ENCODE peak calls at places on chromosomes 1 and 21, in ten cellular contexts. One of them, this sample, is unnamed.

GRCh38 chr1:180026556-180026955 is 71.9 kb downstream of the CEP350 start:
- DNase-seq in putamen: no peak
- DNase-seq in CD4-positive, alpha-beta T cell: no peak
- DNase-seq in heart left ventricle: no peak
- DNase-seq in ovary: no peak
- DNase-seq in stimulated activated naive B cell treated with anti-CD40 and anti-IgM and Interleukin-4, amounts not matched to agents 10 μg/mL and 1 μg/mL and 100 μg/mL, for 72 hours: no peak
- DNase-seq in NCI-H1105 treated with DMSO at 0.1 percent for 48 hours: no peak
- DNase-seq in CD8-positive, alpha-beta memory T cell: no peak
- DNase-seq in anterior cingulate cortex: no peak
- DNase-seq in PC-9: no peak
- DNase-seq in this sample: no peak

GRCh38 chr1:30930631-30931173 is 22.1 kb upstream of the SDC3 start:
- DNase-seq in heart left ventricle: no peak
- DNase-seq in anterior cingulate cortex: no peak
- DNase-seq in putamen: no peak
- DNase-seq in ovary: no peak
- DNase-seq in CD8-positive, alpha-beta memory T cell: no peak
- DNase-seq in CD4-positive, alpha-beta T cell: no peak
- DNase-seq in stimulated activated naive B cell treated with anti-CD40 and anti-IgM and Interleukin-4, amounts not matched to agents 10 μg/mL and 1 μg/mL and 100 μg/mL, for 72 hours: no peak
- DNase-seq in NCI-H1105 treated with DMSO at 0.1 percent for 48 hours: no peak
- DNase-seq in PC-9: no peak
- DNase-seq in this sample: no peak

GRCh38 chr21:32309906-32310460 is 11.3 kb downstream of the MRAP start:
- DNase-seq in putamen: no peak
- DNase-seq in heart left ventricle: no peak
- DNase-seq in anterior cingulate cortex: no peak
- DNase-seq in CD8-positive, alpha-beta memory T cell: no peak
- DNase-seq in PC-9: no peak
- DNase-seq in stimulated activated naive B cell treated with anti-CD40 and anti-IgM and Interleukin-4, amounts not matched to agents 10 μg/mL and 1 μg/mL and 100 μg/mL, for 72 hours: no peak
- DNase-seq in ovary: no peak
- DNase-seq in CD4-positive, alpha-beta T cell: no peak
- DNase-seq in NCI-H1105 treated with DMSO at 0.1 percent for 48 hours: no peak
- DNase-seq in this sample: no peak

GRCh38 chr1:94092210-94092613 is 28.7 kb downstream of the ABCA4 start:
- DNase-seq in ovary: no peak
- DNase-seq in heart left ventricle: peak; percentile 42
- DNase-seq in anterior cingulate cortex: no peak
- DNase-seq in CD8-positive, alpha-beta memory T cell: peak; percentile 26
- DNase-seq in stimulated activated naive B cell treated with anti-CD40 and anti-IgM and Interleukin-4, amounts not matched to agents 10 μg/mL and 1 μg/mL and 100 μg/mL, for 72 hours: no peak
- DNase-seq in CD4-positive, alpha-beta T cell: no peak
- DNase-seq in NCI-H1105 treated with DMSO at 0.1 percent for 48 hours: no peak
- DNase-seq in PC-9: no peak
- DNase-seq in putamen: peak; percentile 31
- DNase-seq in this sample: peak; percentile 13

GRCh38 chr1:207935166-207935583 is 24.2 kb upstream of the CD34 start:
- DNase-seq in anterior cingulate cortex: no peak
- DNase-seq in putamen: no peak
- DNase-seq in NCI-H1105 treated with DMSO at 0.1 percent for 48 hours: no peak
- DNase-seq in CD8-positive, alpha-beta memory T cell: no peak
- DNase-seq in stimulated activated naive B cell treated with anti-CD40 and anti-IgM and Interleukin-4, amounts not matched to agents 10 μg/mL and 1 μg/mL and 100 μg/mL, for 72 hours: peak; percentile 72
- DNase-seq in PC-9: no peak
- DNase-seq in CD4-positive, alpha-beta T cell: no peak
- DNase-seq in heart left ventricle: no peak
- DNase-seq in ovary: no peak
- DNase-seq in this sample: no peak

GRCh38 chr21:42569732-42570301 is 56.2 kb downstream of the SLC37A1 start:
- DNase-seq in anterior cingulate cortex: no peak
- DNase-seq in stimulated activated naive B cell treated with anti-CD40 and anti-IgM and Interleukin-4, amounts not matched to agents 10 μg/mL and 1 μg/mL and 100 μg/mL, for 72 hours: no peak
- DNase-seq in ovary: no peak
- DNase-seq in CD4-positive, alpha-beta T cell: no peak
- DNase-seq in heart left ventricle: peak; percentile 13
- DNase-seq in putamen: no peak
- DNase-seq in PC-9: no peak
- DNase-seq in CD8-positive, alpha-beta memory T cell: no peak
- DNase-seq in NCI-H1105 treated with DMSO at 0.1 percent for 48 hours: no peak
- DNase-seq in this sample: no peak

GRCh38 chr1:115539061-115539460 is 102.7 kb upstream of the VANGL1 start:
- DNase-seq in CD8-positive, alpha-beta memory T cell: no peak
- DNase-seq in stimulated activated naive B cell treated with anti-CD40 and anti-IgM and Interleukin-4, amounts not matched to agents 10 μg/mL and 1 μg/mL and 100 μg/mL, for 72 hours: no peak
- DNase-seq in heart left ventricle: peak; percentile 43
- DNase-seq in PC-9: no peak
- DNase-seq in ovary: no peak
- DNase-seq in putamen: no peak
- DNase-seq in anterior cingulate cortex: no peak
- DNase-seq in NCI-H1105 treated with DMSO at 0.1 percent for 48 hours: no peak
- DNase-seq in CD4-positive, alpha-beta T cell: no peak
- DNase-seq in this sample: no peak

GRCh38 chr1:220908757-220909156 is 29.5 kb downstream of the HLX start:
- DNase-seq in ovary: no peak
- DNase-seq in heart left ventricle: no peak
- DNase-seq in CD8-positive, alpha-beta memory T cell: no peak
- DNase-seq in PC-9: no peak
- DNase-seq in CD4-positive, alpha-beta T cell: no peak
- DNase-seq in NCI-H1105 treated with DMSO at 0.1 percent for 48 hours: peak; percentile 35
- DNase-seq in putamen: no peak
- DNase-seq in anterior cingulate cortex: no peak
- DNase-seq in stimulated activated naive B cell treated with anti-CD40 and anti-IgM and Interleukin-4, amounts not matched to agents 10 μg/mL and 1 μg/mL and 100 μg/mL, for 72 hours: no peak
- DNase-seq in this sample: no peak

GRCh38 chr1:18890704-18891103 is 11.7 kb downstream of the ALDH4A1 start:
- DNase-seq in ovary: no peak
- DNase-seq in PC-9: no peak
- DNase-seq in NCI-H1105 treated with DMSO at 0.1 percent for 48 hours: no peak
- DNase-seq in CD8-positive, alpha-beta memory T cell: no peak
- DNase-seq in CD4-positive, alpha-beta T cell: no peak
- DNase-seq in putamen: no peak
- DNase-seq in anterior cingulate cortex: no peak
- DNase-seq in stimulated activated naive B cell treated with anti-CD40 and anti-IgM and Interleukin-4, amounts not matched to agents 10 μg/mL and 1 μg/mL and 100 μg/mL, for 72 hours: no peak
- DNase-seq in heart left ventricle: no peak
- DNase-seq in this sample: peak; percentile 19

GRCh38 chr1:205430631-205431305 is 8.9 kb upstream of the LEMD1 start:
- DNase-seq in anterior cingulate cortex: peak; percentile 54
- DNase-seq in heart left ventricle: peak; percentile 63
- DNase-seq in NCI-H1105 treated with DMSO at 0.1 percent for 48 hours: peak; percentile 23
- DNase-seq in stimulated activated naive B cell treated with anti-CD40 and anti-IgM and Interleukin-4, amounts not matched to agents 10 μg/mL and 1 μg/mL and 100 μg/mL, for 72 hours: peak; percentile 61
- DNase-seq in PC-9: peak; percentile 48
- DNase-seq in CD8-positive, alpha-beta memory T cell: peak; percentile 57
- DNase-seq in CD4-positive, alpha-beta T cell: peak; percentile 44
- DNase-seq in ovary: peak; percentile 78
- DNase-seq in putamen: peak; percentile 53
- DNase-seq in this sample: peak; percentile 58

GRCh38 chr1:100178092-100178491 is at the start of gene LRRC39:
- DNase-seq in putamen: peak; percentile 12
- DNase-seq in anterior cingulate cortex: no peak
- DNase-seq in stimulated activated naive B cell treated with anti-CD40 and anti-IgM and Interleukin-4, amounts not matched to agents 10 μg/mL and 1 μg/mL and 100 μg/mL, for 72 hours: no peak
- DNase-seq in CD8-positive, alpha-beta memory T cell: no peak
- DNase-seq in heart left ventricle: no peak
- DNase-seq in ovary: no peak
- DNase-seq in PC-9: no peak
- DNase-seq in NCI-H1105 treated with DMSO at 0.1 percent for 48 hours: no peak
- DNase-seq in CD4-positive, alpha-beta T cell: no peak
- DNase-seq in this sample: no peak

GRCh38 chr1:154404984-154405761 is at the start of gene IL6R:
- DNase-seq in CD4-positive, alpha-beta T cell: peak; percentile 70
- DNase-seq in putamen: peak; percentile 52
- DNase-seq in stimulated activated naive B cell treated with anti-CD40 and anti-IgM and Interleukin-4, amounts not matched to agents 10 μg/mL and 1 μg/mL and 100 μg/mL, for 72 hours: peak; percentile 55
- DNase-seq in ovary: peak; percentile 90
- DNase-seq in PC-9: peak; percentile 88
- DNase-seq in heart left ventricle: peak; percentile 96
- DNase-seq in CD8-positive, alpha-beta memory T cell: peak; percentile 71
- DNase-seq in anterior cingulate cortex: peak; percentile 44
- DNase-seq in NCI-H1105 treated with DMSO at 0.1 percent for 48 hours: no peak
- DNase-seq in this sample: peak; percentile 44

GRCh38 chr1:21872445-21873079 is 60.5 kb downstream of the LDLRAD2 start:
- DNase-seq in heart left ventricle: no peak
- DNase-seq in CD4-positive, alpha-beta T cell: no peak
- DNase-seq in ovary: no peak
- DNase-seq in NCI-H1105 treated with DMSO at 0.1 percent for 48 hours: no peak
- DNase-seq in PC-9: peak; percentile 44
- DNase-seq in putamen: no peak
- DNase-seq in CD8-positive, alpha-beta memory T cell: no peak
- DNase-seq in stimulated activated naive B cell treated with anti-CD40 and anti-IgM and Interleukin-4, amounts not matched to agents 10 μg/mL and 1 μg/mL and 100 μg/mL, for 72 hours: no peak
- DNase-seq in anterior cingulate cortex: no peak
- DNase-seq in this sample: no peak

GRCh38 chr1:244347942-244348341 is 103.8 kb downstream of the ADSS2 start:
- DNase-seq in heart left ventricle: no peak
- DNase-seq in CD8-positive, alpha-beta memory T cell: no peak
- DNase-seq in stimulated activated naive B cell treated with anti-CD40 and anti-IgM and Interleukin-4, amounts not matched to agents 10 μg/mL and 1 μg/mL and 100 μg/mL, for 72 hours: no peak
- DNase-seq in PC-9: no peak
- DNase-seq in putamen: no peak
- DNase-seq in CD4-positive, alpha-beta T cell: no peak
- DNase-seq in NCI-H1105 treated with DMSO at 0.1 percent for 48 hours: no peak
- DNase-seq in anterior cingulate cortex: no peak
- DNase-seq in ovary: no peak
- DNase-seq in this sample: no peak

This sample was measured in amygdala.